ENCODE peak calls at places on chromosomes 3 and 15, in eight cellular contexts. X is OCI-LY7, Y is GM23248, J is PC-3, H is GM23338, V is SK-N-SH, T is hepatocyte, Z is PC-9. U is an unnamed sample. For H3K9me2, the result is how much of the 10 kb centered on the place peaks cover.

GRCh38 chr3:12796171-12797123 is at the start of gene CAND2:
- DNase-seq in J (no peak), T (peak), X (peak), Y (peak), V (peak), Z (no peak), H (peak), U (peak)

GRCh38 chr3:170953736-170954135 is 45.3 kb upstream of the EIF5A2 start:
- DNase-seq in X (no peak), J (no peak), Y (no peak), H (no peak), V (no peak), T (no peak), Z (no peak), U (no peak)

GRCh38 chr3:87413821-87414220 is 137.4 kb upstream of the POU1F1 start:
- DNase-seq in Z (no peak), J (no peak), Y (peak), V (no peak), T (no peak), H (no peak), X (no peak), U (no peak)

GRCh38 chr3:69411331-69411730 is 25.4 kb upstream of the FRMD4B start:
- DNase-seq in H (no peak), T (no peak), Z (no peak), V (no peak), J (peak), X (no peak), Y (peak), U (no peak)

GRCh38 chr3:57911588-57911987 is 96.6 kb upstream of the FLNB start:
- DNase-seq in X (no peak), V (no peak), Z (no peak), Y (peak), T (no peak), H (no peak), J (peak), U (no peak)

GRCh38 chr15:76868740-76869139 is 36.4 kb downstream of the SCAPER start:
- DNase-seq in Y (no peak), Z (no peak), H (no peak), J (no peak), X (no peak), V (no peak), T (no peak), U (no peak)

GRCh38 chr3:126111566-126112475 is 27.9 kb upstream of the SLC41A3 start:
- DNase-seq in T (peak), Y (no peak), Z (no peak), J (no peak), V (no peak), H (no peak), X (no peak), U (no peak)

GRCh38 chr3:153753035-153753434 is 368.2 kb upstream of the ARHGEF26 start:
- DNase-seq in T (no peak), Y (no peak), J (peak), V (no peak), Z (no peak), X (no peak), H (no peak), U (no peak)

GRCh38 chr3:156642750-156643728 is 31.4 kb upstream of the TIPARP start:
- DNase-seq in H (peak), Z (no peak), V (peak), J (no peak), Y (peak), T (no peak), X (no peak), U (no peak)

GRCh38 chr3:123244128-123244527 is 42.4 kb downstream of the SEC22A start:
- DNase-seq in H (no peak), T (peak), X (peak), Z (peak), Y (no peak), V (no peak), J (no peak), U (no peak)

GRCh38 chr3:67349551-67350174 is 304.7 kb downstream of the SUCLG2 start:
- DNase-seq in T (no peak), Z (no peak), H (no peak), Y (peak), J (peak), X (no peak), V (no peak), U (no peak)

GRCh38 chr3:10498271-10498670 is 7.1 kb downstream of the ATP2B2 start:
- DNase-seq in H (no peak), J (no peak), X (no peak), V (no peak), Y (no peak), T (no peak), Z (no peak), U (no peak)

GRCh38 chr3:116707531-116707930 is 2.0 kb upstream of the TUSC7 start:
- DNase-seq in X (no peak), Y (no peak), Z (no peak), T (no peak), J (no peak), V (no peak), H (no peak), U (no peak)
- H3K9me2 ChIP-seq in X (under half), Y (under half), Z (under half), T (under half), J (under half), V (under half), H (under half), U (under half)

DNA sequence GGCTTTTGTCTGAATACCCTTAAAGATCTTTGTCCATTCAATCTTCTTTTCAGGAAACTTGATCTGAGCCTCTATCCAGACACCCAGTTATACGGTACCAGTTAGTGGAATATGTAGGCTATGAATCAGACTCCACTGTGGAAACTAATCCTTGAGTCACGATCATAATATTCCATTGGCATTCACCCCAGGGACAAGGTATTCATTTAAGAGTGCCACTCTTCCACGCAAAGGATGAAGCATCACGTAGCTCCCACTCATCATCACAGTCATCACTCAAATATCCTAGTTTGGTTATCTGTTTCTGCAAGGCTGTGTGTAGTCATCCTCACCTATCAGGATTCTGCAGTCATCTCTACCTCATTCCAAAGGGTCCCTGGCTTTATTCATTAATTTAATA is 85.6 kb downstream of the NEDD4 start:
- DNase-seq in Y (peak), X (no peak), V (peak), Z (peak), H (no peak), J (peak), T (peak), U (no peak)
- H3K9me2 ChIP-seq in Y (under half), X (under half), V (under half), Z (under half), H (under half), J (under half), T (under half), U (under half)

GRCh38 chr3:100088735-100089368 is 25.4 kb downstream of the FILIP1L start:
- DNase-seq in Y (no peak), H (peak), V (no peak), J (peak), X (no peak), Z (no peak), T (no peak), U (no peak)
- H3K9me2 ChIP-seq in Y (under half), H (under half), V (under half), J (under half), X (under half), Z (under half), T (under half), U (under half)

DNA sequence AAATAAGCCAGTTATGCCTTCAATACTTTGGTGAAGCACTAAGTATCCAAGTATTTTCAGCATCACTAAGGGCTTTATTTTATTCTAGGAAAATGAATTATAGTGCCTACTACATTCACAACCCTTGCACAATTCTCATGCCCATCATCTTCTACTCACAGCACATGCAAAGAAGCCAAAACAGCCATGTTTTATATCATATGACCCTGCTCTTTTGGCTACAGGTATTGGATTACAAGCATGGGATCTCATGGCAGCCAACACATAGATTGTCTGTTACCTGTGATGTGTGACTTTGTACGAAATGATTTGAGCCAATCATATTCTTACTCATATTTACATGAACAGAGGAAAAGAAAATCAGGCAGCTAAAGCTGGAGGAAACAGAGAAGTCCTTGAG is 38.6 kb downstream of the STT3B start:
- DNase-seq in H (no peak), Y (no peak), X (no peak), V (no peak), Z (no peak), T (no peak), J (no peak), U (no peak)
- H3K9me2 ChIP-seq in H (under half), Y (under half), X (under half), V (under half), Z (under half), T (under half), J (under half), U (under half)

GRCh38 chr3:107599755-107600122 is 77.0 kb downstream of the BBX start:
- DNase-seq in T (no peak), Y (no peak), Z (no peak), J (no peak), X (no peak), V (no peak), H (no peak), U (no peak)
- H3K9me2 ChIP-seq in T (under half), Y (under half), Z (under half), J (under half), X (under half), V (under half), H (under half), U (under half)

GRCh38 chr3:115348951-115349745 is 202.1 kb upstream of the ZBTB20 start:
- DNase-seq in H (no peak), J (no peak), Z (no peak), Y (no peak), V (no peak), X (no peak), T (no peak), U (no peak)
- H3K9me2 ChIP-seq in H (under half), J (under half), Z (under half), Y (under half), V (under half), X (under half), T (under half), U (under half)

GRCh38 chr15:45858491-45858890 is 223.7 kb downstream of the SQOR start:
- DNase-seq in V (no peak), X (no peak), Y (no peak), J (no peak), Z (no peak), T (no peak), H (no peak), U (no peak)

GRCh38 chr15:45854455-45855202 is 219.8 kb downstream of the SQOR start:
- DNase-seq in T (no peak), H (no peak), X (no peak), Z (no peak), J (no peak), Y (no peak), V (no peak), U (no peak)

GRCh38 chr15:45855907-45856579 is 221.2 kb downstream of the SQOR start:
- DNase-seq in V (no peak), Y (no peak), J (peak), X (no peak), T (peak), Z (peak), H (no peak), U (no peak)

GRCh38 chr15:45855210-45855906 is 220.5 kb downstream of the SQOR start:
- DNase-seq in H (no peak), V (no peak), X (no peak), J (peak), Z (peak), Y (no peak), T (peak), U (no peak)

DNA sequence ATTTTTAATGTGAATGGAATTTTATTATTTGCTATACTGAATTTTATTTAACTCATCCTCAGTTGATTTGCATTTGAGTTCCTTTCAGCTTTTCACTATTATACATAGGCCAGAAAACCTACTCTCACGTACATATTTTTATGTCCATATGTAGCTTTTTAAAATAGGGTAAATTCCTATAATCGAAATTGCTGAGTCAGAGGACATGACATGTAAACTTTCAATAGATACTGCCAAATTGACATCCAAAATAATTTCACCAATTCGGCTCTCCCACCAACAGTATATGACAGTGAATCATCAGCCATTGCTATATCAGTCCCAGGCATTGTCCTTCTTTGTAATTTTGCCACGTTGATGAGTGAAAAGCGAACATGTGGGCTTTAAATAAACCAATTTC is 222.5 kb downstream of the SQOR start:
- DNase-seq in V (no peak), X (no peak), Y (no peak), H (no peak), J (no peak), Z (no peak), T (no peak), U (no peak)
- H3K9me2 ChIP-seq in V (under half), X (under half), Y (under half), H (under half), J (under half), Z (under half), T (under half), U (under half)

DNA sequence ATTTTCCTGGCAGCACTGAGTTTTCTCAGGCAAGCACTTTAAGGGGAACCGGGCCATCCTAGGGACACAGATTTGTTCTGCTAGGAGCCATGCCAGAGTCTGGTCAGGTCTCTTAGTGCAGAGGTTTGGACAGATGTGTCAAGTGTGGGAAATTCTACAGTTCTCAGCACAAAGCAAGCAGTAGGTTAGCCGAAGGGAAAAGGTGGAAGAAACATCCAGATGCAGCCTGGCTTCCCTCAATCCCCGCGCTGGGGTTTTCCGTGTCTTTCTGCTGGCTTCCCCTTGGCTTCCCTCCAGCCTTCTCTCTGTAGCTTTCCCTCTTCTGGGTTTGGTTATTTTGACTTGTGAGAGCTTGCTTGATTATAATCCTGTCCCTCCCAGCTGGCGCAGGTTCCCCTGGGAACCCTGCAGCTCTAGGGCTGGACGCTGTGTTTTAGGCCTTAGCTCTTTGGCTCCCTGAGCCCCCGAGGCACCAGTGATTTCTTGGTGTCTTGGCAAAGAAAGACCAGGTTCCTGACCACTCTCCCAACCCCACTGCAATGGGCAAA is 4.1 kb downstream of the TF start:
- DNase-seq in X (no peak), H (no peak), J (no peak), Z (no peak), V (no peak), T (no peak), Y (no peak), U (no peak)
- H3K9me2 ChIP-seq in X (under half), H (under half), J (under half), Z (under half), V (under half), T (under half), Y (under half), U (under half)

U was measured in Karpas-422.